ENCODE peak calls at places on chromosomes 1 and 21, in nine cellular contexts. One of them, this sample, is unnamed.

GRCh38 chr1:62436039-62436465 is 797 bp upstream of the USP1 start:
- DNase-seq in OCI-LY7: no peak
- DNase-seq in cardiac muscle cell: no peak
- DNase-seq in thoracic aorta: no peak
- DNase-seq in endothelial cell of umbilical vein: no peak
- DNase-seq in thyroid gland: no peak
- DNase-seq in dorsolateral prefrontal cortex: peak
- DNase-seq in tibial artery: no peak
- DNase-seq in GM23338: no peak
- DNase-seq in this sample: no peak

GRCh38 chr1:97006044-97006676 is 284.6 kb downstream of the PTBP2 start:
- DNase-seq in OCI-LY7: no peak
- DNase-seq in thyroid gland: peak
- DNase-seq in tibial artery: no peak
- DNase-seq in GM23338: no peak
- DNase-seq in cardiac muscle cell: peak
- DNase-seq in dorsolateral prefrontal cortex: peak
- DNase-seq in endothelial cell of umbilical vein: peak
- DNase-seq in thoracic aorta: no peak
- DNase-seq in this sample: no peak

GRCh38 chr1:245855846-245856730 is 651.0 kb downstream of the SMYD3 start:
- DNase-seq in cardiac muscle cell: no peak
- DNase-seq in tibial artery: no peak
- DNase-seq in thoracic aorta: no peak
- DNase-seq in OCI-LY7: no peak
- DNase-seq in GM23338: peak
- DNase-seq in thyroid gland: no peak
- DNase-seq in endothelial cell of umbilical vein: no peak
- DNase-seq in dorsolateral prefrontal cortex: no peak
- DNase-seq in this sample: no peak

GRCh38 chr1:1272341-1273151 is 1.1 kb downstream of the UBE2J2 start:
- DNase-seq in thyroid gland: no peak
- DNase-seq in endothelial cell of umbilical vein: peak
- DNase-seq in cardiac muscle cell: no peak
- DNase-seq in dorsolateral prefrontal cortex: no peak
- DNase-seq in tibial artery: no peak
- DNase-seq in GM23338: no peak
- DNase-seq in thoracic aorta: no peak
- DNase-seq in OCI-LY7: peak
- DNase-seq in this sample: no peak

GRCh38 chr1:226097866-226098625 is 35.5 kb downstream of the H3-3A start:
- DNase-seq in tibial artery: no peak
- DNase-seq in dorsolateral prefrontal cortex: no peak
- DNase-seq in GM23338: no peak
- DNase-seq in cardiac muscle cell: peak
- DNase-seq in thyroid gland: no peak
- DNase-seq in endothelial cell of umbilical vein: no peak
- DNase-seq in thoracic aorta: no peak
- DNase-seq in OCI-LY7: no peak
- DNase-seq in this sample: peak

GRCh38 chr21:44615466-44615865 is 3.6 kb downstream of the KRTAP10-8 start:
- DNase-seq in cardiac muscle cell: no peak
- DNase-seq in dorsolateral prefrontal cortex: no peak
- DNase-seq in thoracic aorta: no peak
- DNase-seq in endothelial cell of umbilical vein: no peak
- DNase-seq in OCI-LY7: no peak
- DNase-seq in GM23338: no peak
- DNase-seq in tibial artery: no peak
- DNase-seq in thyroid gland: no peak
- DNase-seq in this sample: no peak

GRCh38 chr21:16942703-16943102 is 570.1 kb upstream of the CXADR start:
- DNase-seq in thyroid gland: no peak
- DNase-seq in thoracic aorta: no peak
- DNase-seq in tibial artery: no peak
- DNase-seq in OCI-LY7: no peak
- DNase-seq in endothelial cell of umbilical vein: peak
- DNase-seq in dorsolateral prefrontal cortex: no peak
- DNase-seq in GM23338: peak
- DNase-seq in cardiac muscle cell: peak
- DNase-seq in this sample: no peak

GRCh38 chr21:29164330-29164942 is 34.0 kb downstream of the MAP3K7CL start:
- DNase-seq in tibial artery: no peak
- DNase-seq in OCI-LY7: peak
- DNase-seq in dorsolateral prefrontal cortex: no peak
- DNase-seq in thoracic aorta: no peak
- DNase-seq in thyroid gland: no peak
- DNase-seq in GM23338: peak
- DNase-seq in endothelial cell of umbilical vein: peak
- DNase-seq in cardiac muscle cell: peak
- DNase-seq in this sample: peak

GRCh38 chr1:87337606-87338005 is 8.9 kb downstream of the LMO4 start:
- DNase-seq in dorsolateral prefrontal cortex: no peak
- DNase-seq in tibial artery: no peak
- DNase-seq in OCI-LY7: no peak
- DNase-seq in endothelial cell of umbilical vein: no peak
- DNase-seq in GM23338: no peak
- DNase-seq in cardiac muscle cell: no peak
- DNase-seq in thoracic aorta: no peak
- DNase-seq in thyroid gland: no peak
- DNase-seq in this sample: no peak

GRCh38 chr1:87333692-87334347 is 5.1 kb downstream of the LMO4 start:
- DNase-seq in OCI-LY7: no peak
- DNase-seq in thyroid gland: no peak
- DNase-seq in GM23338: no peak
- DNase-seq in tibial artery: peak
- DNase-seq in cardiac muscle cell: no peak
- DNase-seq in dorsolateral prefrontal cortex: no peak
- DNase-seq in endothelial cell of umbilical vein: no peak
- DNase-seq in thoracic aorta: no peak
- DNase-seq in this sample: no peak

GRCh38 chr1:87335175-87335992 is 6.7 kb downstream of the LMO4 start:
- DNase-seq in OCI-LY7: peak
- DNase-seq in thyroid gland: peak
- DNase-seq in GM23338: peak
- DNase-seq in thoracic aorta: no peak
- DNase-seq in tibial artery: peak
- DNase-seq in dorsolateral prefrontal cortex: no peak
- DNase-seq in endothelial cell of umbilical vein: peak
- DNase-seq in cardiac muscle cell: peak
- DNase-seq in this sample: peak

GRCh38 chr1:87334351-87335174 is 5.9 kb downstream of the LMO4 start:
- DNase-seq in cardiac muscle cell: no peak
- DNase-seq in dorsolateral prefrontal cortex: no peak
- DNase-seq in endothelial cell of umbilical vein: peak
- DNase-seq in OCI-LY7: peak
- DNase-seq in GM23338: peak
- DNase-seq in tibial artery: peak
- DNase-seq in thyroid gland: peak
- DNase-seq in thoracic aorta: no peak
- DNase-seq in this sample: peak

GRCh38 chr1:87336623-87337067 is 8.0 kb downstream of the LMO4 start:
- DNase-seq in OCI-LY7: no peak
- DNase-seq in tibial artery: no peak
- DNase-seq in GM23338: no peak
- DNase-seq in cardiac muscle cell: no peak
- DNase-seq in thoracic aorta: no peak
- DNase-seq in thyroid gland: no peak
- DNase-seq in dorsolateral prefrontal cortex: no peak
- DNase-seq in endothelial cell of umbilical vein: no peak
- DNase-seq in this sample: no peak
- H3K27ac ChIP-seq in OCI-LY7: no peak
- H3K27ac ChIP-seq in tibial artery: peak
- H3K27ac ChIP-seq in GM23338: peak
- H3K27ac ChIP-seq in cardiac muscle cell: no peak
- H3K27ac ChIP-seq in thoracic aorta: no peak
- H3K27ac ChIP-seq in thyroid gland: no peak
- H3K27ac ChIP-seq in dorsolateral prefrontal cortex: peak
- H3K27ac ChIP-seq in endothelial cell of umbilical vein: no peak
- H3K27ac ChIP-seq in this sample: no peak

GRCh38 chr1:67429011-67429527 is 1.1 kb downstream of the SERBP1 start:
- DNase-seq in OCI-LY7: peak
- DNase-seq in GM23338: peak
- DNase-seq in tibial artery: peak
- DNase-seq in endothelial cell of umbilical vein: peak
- DNase-seq in thyroid gland: peak
- DNase-seq in cardiac muscle cell: peak
- DNase-seq in dorsolateral prefrontal cortex: no peak
- DNase-seq in thoracic aorta: no peak
- DNase-seq in this sample: no peak

GRCh38 chr1:67429528-67430357 is 459 bp downstream of the SERBP1 start:
- DNase-seq in dorsolateral prefrontal cortex: peak
- DNase-seq in OCI-LY7: peak
- DNase-seq in thyroid gland: peak
- DNase-seq in endothelial cell of umbilical vein: peak
- DNase-seq in thoracic aorta: no peak
- DNase-seq in cardiac muscle cell: peak
- DNase-seq in GM23338: peak
- DNase-seq in tibial artery: peak
- DNase-seq in this sample: no peak

GRCh38 chr1:67431156-67431765 is 1.1 kb upstream of the SERBP1 start:
- DNase-seq in cardiac muscle cell: no peak
- DNase-seq in thyroid gland: no peak
- DNase-seq in endothelial cell of umbilical vein: no peak
- DNase-seq in tibial artery: no peak
- DNase-seq in GM23338: no peak
- DNase-seq in OCI-LY7: peak
- DNase-seq in thoracic aorta: no peak
- DNase-seq in dorsolateral prefrontal cortex: no peak
- DNase-seq in this sample: no peak

GRCh38 chr1:67431869-67432578 is 1.8 kb upstream of the SERBP1 start:
- DNase-seq in thoracic aorta: no peak
- DNase-seq in thyroid gland: no peak
- DNase-seq in tibial artery: no peak
- DNase-seq in dorsolateral prefrontal cortex: no peak
- DNase-seq in endothelial cell of umbilical vein: no peak
- DNase-seq in GM23338: peak
- DNase-seq in cardiac muscle cell: no peak
- DNase-seq in OCI-LY7: peak
- DNase-seq in this sample: no peak

GRCh38 chr1:67430358-67431155 is at the start of gene SERBP1:
- DNase-seq in thyroid gland: peak
- DNase-seq in thoracic aorta: peak
- DNase-seq in endothelial cell of umbilical vein: peak
- DNase-seq in dorsolateral prefrontal cortex: peak
- DNase-seq in tibial artery: peak
- DNase-seq in GM23338: peak
- DNase-seq in OCI-LY7: peak
- DNase-seq in cardiac muscle cell: peak
- DNase-seq in this sample: peak
- TF ChIP-seq CTCF in thyroid gland: no peak
- TF ChIP-seq CTCF in thoracic aorta: no peak
- TF ChIP-seq CTCF in endothelial cell of umbilical vein: no peak
- TF ChIP-seq CTCF in dorsolateral prefrontal cortex: peak
- TF ChIP-seq CTCF in tibial artery: peak
- TF ChIP-seq CTCF in GM23338: no peak
- TF ChIP-seq CTCF in OCI-LY7: no peak
- TF ChIP-seq CTCF in cardiac muscle cell: no peak
- TF ChIP-seq CTCF in this sample: no peak

GRCh38 chr1:58753431-58753866 is 30.4 kb downstream of the JUN start:
- DNase-seq in thyroid gland: no peak
- DNase-seq in cardiac muscle cell: no peak
- DNase-seq in tibial artery: no peak
- DNase-seq in OCI-LY7: no peak
- DNase-seq in thoracic aorta: no peak
- DNase-seq in GM23338: no peak
- DNase-seq in endothelial cell of umbilical vein: no peak
- DNase-seq in dorsolateral prefrontal cortex: no peak
- DNase-seq in this sample: no peak

GRCh38 chr1:58755468-58755872 is 28.4 kb downstream of the JUN start:
- DNase-seq in cardiac muscle cell: peak
- DNase-seq in tibial artery: peak
- DNase-seq in thoracic aorta: peak
- DNase-seq in dorsolateral prefrontal cortex: peak
- DNase-seq in thyroid gland: peak
- DNase-seq in GM23338: no peak
- DNase-seq in OCI-LY7: peak
- DNase-seq in endothelial cell of umbilical vein: peak
- DNase-seq in this sample: peak

GRCh38 chr1:58754056-58754613 is 29.7 kb downstream of the JUN start:
- DNase-seq in endothelial cell of umbilical vein: no peak
- DNase-seq in OCI-LY7: no peak
- DNase-seq in GM23338: no peak
- DNase-seq in dorsolateral prefrontal cortex: no peak
- DNase-seq in thyroid gland: no peak
- DNase-seq in cardiac muscle cell: no peak
- DNase-seq in thoracic aorta: no peak
- DNase-seq in tibial artery: no peak
- DNase-seq in this sample: peak

GRCh38 chr1:58749646-58750045 is 34.2 kb downstream of the JUN start:
- DNase-seq in OCI-LY7: no peak
- DNase-seq in endothelial cell of umbilical vein: no peak
- DNase-seq in tibial artery: no peak
- DNase-seq in GM23338: no peak
- DNase-seq in cardiac muscle cell: no peak
- DNase-seq in thyroid gland: no peak
- DNase-seq in thoracic aorta: no peak
- DNase-seq in dorsolateral prefrontal cortex: no peak
- DNase-seq in this sample: no peak

DNA sequence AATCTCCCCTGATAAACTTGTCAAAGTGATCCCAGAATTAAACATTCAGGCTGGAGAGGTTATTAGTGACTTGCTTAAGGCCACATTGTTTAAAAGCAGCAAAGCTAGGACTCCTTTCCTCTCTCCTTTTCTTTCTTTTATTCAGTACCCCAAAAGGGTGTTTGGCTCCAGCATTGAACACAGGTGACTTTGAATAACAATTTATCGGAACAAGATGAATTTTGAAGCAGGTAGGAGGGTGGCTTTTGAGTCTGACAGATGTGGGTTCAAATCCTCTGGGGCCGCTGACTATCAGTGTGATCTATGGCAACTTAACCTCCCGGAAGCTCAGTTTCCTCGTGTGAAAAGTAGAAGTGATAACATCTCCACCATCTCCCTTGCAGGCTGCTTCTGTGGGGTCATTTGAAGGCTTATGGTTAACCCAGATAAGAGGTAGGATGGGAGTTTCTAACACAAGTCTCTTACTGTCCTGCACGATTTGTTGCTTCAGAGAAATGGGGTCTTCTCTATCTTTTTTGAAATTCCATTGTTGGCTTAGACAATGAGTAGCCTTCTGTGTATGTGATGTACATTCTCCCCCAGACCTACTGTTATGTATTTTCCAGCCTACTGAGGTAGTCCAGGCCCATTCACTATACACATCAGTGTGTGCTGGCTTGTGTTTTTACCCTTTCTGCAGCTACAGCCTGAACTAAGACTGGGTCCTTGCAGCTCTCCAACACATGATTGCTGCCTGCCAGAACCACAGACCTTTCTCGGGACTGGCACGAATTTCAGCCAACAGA is 29.0 kb downstream of the JUN start:
- DNase-seq in dorsolateral prefrontal cortex: no peak
- DNase-seq in tibial artery: no peak
- DNase-seq in thyroid gland: no peak
- DNase-seq in GM23338: no peak
- DNase-seq in thoracic aorta: no peak
- DNase-seq in cardiac muscle cell: no peak
- DNase-seq in endothelial cell of umbilical vein: no peak
- DNase-seq in OCI-LY7: no peak
- DNase-seq in this sample: no peak
- H3K27ac ChIP-seq in dorsolateral prefrontal cortex: no peak
- H3K27ac ChIP-seq in tibial artery: peak
- H3K27ac ChIP-seq in thyroid gland: peak
- H3K27ac ChIP-seq in GM23338: no peak
- H3K27ac ChIP-seq in thoracic aorta: peak
- H3K27ac ChIP-seq in cardiac muscle cell: no peak
- H3K27ac ChIP-seq in endothelial cell of umbilical vein: peak
- H3K27ac ChIP-seq in OCI-LY7: no peak
- H3K27ac ChIP-seq in this sample: peak

GRCh38 chr1:203366476-203366875 is 15.6 kb upstream of the FMOD start:
- DNase-seq in thoracic aorta: no peak
- DNase-seq in dorsolateral prefrontal cortex: no peak
- DNase-seq in endothelial cell of umbilical vein: no peak
- DNase-seq in OCI-LY7: no peak
- DNase-seq in thyroid gland: no peak
- DNase-seq in cardiac muscle cell: no peak
- DNase-seq in GM23338: no peak
- DNase-seq in tibial artery: no peak
- DNase-seq in this sample: no peak

GRCh38 chr1:203371288-203371687 is 20.4 kb upstream of the FMOD start:
- DNase-seq in thoracic aorta: no peak
- DNase-seq in GM23338: no peak
- DNase-seq in thyroid gland: no peak
- DNase-seq in endothelial cell of umbilical vein: no peak
- DNase-seq in cardiac muscle cell: no peak
- DNase-seq in dorsolateral prefrontal cortex: no peak
- DNase-seq in tibial artery: no peak
- DNase-seq in OCI-LY7: no peak
- DNase-seq in this sample: no peak

GRCh38 chr1:203367051-203367450 is 16.1 kb upstream of the FMOD start:
- DNase-seq in thyroid gland: peak
- DNase-seq in dorsolateral prefrontal cortex: no peak
- DNase-seq in cardiac muscle cell: no peak
- DNase-seq in tibial artery: no peak
- DNase-seq in GM23338: no peak
- DNase-seq in thoracic aorta: no peak
- DNase-seq in OCI-LY7: peak
- DNase-seq in endothelial cell of umbilical vein: no peak
- DNase-seq in this sample: no peak

GRCh38 chr1:203369666-203370065 is 18.7 kb upstream of the FMOD start:
- DNase-seq in GM23338: no peak
- DNase-seq in cardiac muscle cell: no peak
- DNase-seq in tibial artery: no peak
- DNase-seq in thoracic aorta: no peak
- DNase-seq in dorsolateral prefrontal cortex: no peak
- DNase-seq in OCI-LY7: no peak
- DNase-seq in thyroid gland: no peak
- DNase-seq in endothelial cell of umbilical vein: no peak
- DNase-seq in this sample: no peak

GRCh38 chr1:203368624-203369451 is 17.9 kb upstream of the FMOD start:
- DNase-seq in endothelial cell of umbilical vein: peak
- DNase-seq in tibial artery: peak
- DNase-seq in OCI-LY7: no peak
- DNase-seq in GM23338: no peak
- DNase-seq in thyroid gland: peak
- DNase-seq in cardiac muscle cell: peak
- DNase-seq in dorsolateral prefrontal cortex: no peak
- DNase-seq in thoracic aorta: no peak
- DNase-seq in this sample: peak
- TF ChIP-seq CTCF in endothelial cell of umbilical vein: no peak
- TF ChIP-seq CTCF in tibial artery: peak
- TF ChIP-seq CTCF in OCI-LY7: peak
- TF ChIP-seq CTCF in GM23338: peak
- TF ChIP-seq CTCF in thyroid gland: no peak
- TF ChIP-seq CTCF in cardiac muscle cell: peak
- TF ChIP-seq CTCF in dorsolateral prefrontal cortex: peak
- TF ChIP-seq CTCF in thoracic aorta: peak
- TF ChIP-seq CTCF in this sample: peak